ENCODE peak calls at places on chromosomes 12 and 14, in ten cellular contexts. One of them, this sample, is unnamed.

GRCh38 chr14:94008234-94008633 is 11.1 kb downstream of the CCDC197 start:
- DNase-seq in activated T-helper 1 cell treated with Interleukin-2 at 50 U/mL for 16 hours: no peak
- DNase-seq in NCI-H1092: no peak
- DNase-seq in HCT116: no peak
- DNase-seq in GM04504: no peak
- DNase-seq in transverse colon: no peak
- DNase-seq in left colon: no peak
- DNase-seq in activated CD8-positive, alpha-beta T cell treated with anti-CD3 and anti-CD28 coated beads, Interleukin-2, amount 10 ng/mL, durations not matched to agents 7 days and 5 days: peak; percentile 64
- DNase-seq in cardiac fibroblast: no peak
- DNase-seq in upper lobe of left lung: no peak
- DNase-seq in this sample: no peak

GRCh38 chr12:104524026-104524425 is 67.3 kb downstream of the CHST11 start:
- DNase-seq in cardiac fibroblast: peak; percentile 46
- DNase-seq in activated T-helper 1 cell treated with Interleukin-2 at 50 U/mL for 16 hours: no peak
- DNase-seq in transverse colon: no peak
- DNase-seq in upper lobe of left lung: no peak
- DNase-seq in activated CD8-positive, alpha-beta T cell treated with anti-CD3 and anti-CD28 coated beads, Interleukin-2, amount 10 ng/mL, durations not matched to agents 7 days and 5 days: no peak
- DNase-seq in GM04504: no peak
- DNase-seq in NCI-H1092: peak; percentile 86
- DNase-seq in left colon: no peak
- DNase-seq in HCT116: no peak
- DNase-seq in this sample: peak; percentile 75

GRCh38 chr12:80056845-80057244 is 42.5 kb upstream of the OTOGL start:
- DNase-seq in left colon: no peak
- DNase-seq in transverse colon: no peak
- DNase-seq in upper lobe of left lung: no peak
- DNase-seq in HCT116: no peak
- DNase-seq in cardiac fibroblast: peak; percentile 90
- DNase-seq in GM04504: no peak
- DNase-seq in activated CD8-positive, alpha-beta T cell treated with anti-CD3 and anti-CD28 coated beads, Interleukin-2, amount 10 ng/mL, durations not matched to agents 7 days and 5 days: no peak
- DNase-seq in NCI-H1092: no peak
- DNase-seq in activated T-helper 1 cell treated with Interleukin-2 at 50 U/mL for 16 hours: no peak
- DNase-seq in this sample: no peak

GRCh38 chr14:88463318-88463717 is 77.9 kb downstream of the SPATA7 start:
- DNase-seq in left colon: no peak
- DNase-seq in upper lobe of left lung: no peak
- DNase-seq in HCT116: peak; percentile 12
- DNase-seq in activated CD8-positive, alpha-beta T cell treated with anti-CD3 and anti-CD28 coated beads, Interleukin-2, amount 10 ng/mL, durations not matched to agents 7 days and 5 days: peak; percentile 34
- DNase-seq in activated T-helper 1 cell treated with Interleukin-2 at 50 U/mL for 16 hours: no peak
- DNase-seq in cardiac fibroblast: no peak
- DNase-seq in GM04504: no peak
- DNase-seq in transverse colon: no peak
- DNase-seq in NCI-H1092: no peak
- DNase-seq in this sample: no peak

GRCh38 chr12:66829660-66830325 is 150.9 kb upstream of the GRIP1 start:
- DNase-seq in HCT116: no peak
- DNase-seq in cardiac fibroblast: no peak
- DNase-seq in upper lobe of left lung: no peak
- DNase-seq in activated T-helper 1 cell treated with Interleukin-2 at 50 U/mL for 16 hours: no peak
- DNase-seq in NCI-H1092: no peak
- DNase-seq in transverse colon: no peak
- DNase-seq in GM04504: no peak
- DNase-seq in activated CD8-positive, alpha-beta T cell treated with anti-CD3 and anti-CD28 coated beads, Interleukin-2, amount 10 ng/mL, durations not matched to agents 7 days and 5 days: peak; percentile 56
- DNase-seq in left colon: no peak
- DNase-seq in this sample: no peak

GRCh38 chr14:59688224-59689170 is 111.9 kb upstream of the CCDC175 start:
- DNase-seq in activated T-helper 1 cell treated with Interleukin-2 at 50 U/mL for 16 hours: no peak
- DNase-seq in GM04504: peak; percentile 1
- DNase-seq in NCI-H1092: peak; percentile 39
- DNase-seq in HCT116: peak; percentile 24
- DNase-seq in cardiac fibroblast: peak; percentile 66
- DNase-seq in upper lobe of left lung: no peak
- DNase-seq in transverse colon: peak; percentile 58
- DNase-seq in left colon: peak; percentile 50
- DNase-seq in activated CD8-positive, alpha-beta T cell treated with anti-CD3 and anti-CD28 coated beads, Interleukin-2, amount 10 ng/mL, durations not matched to agents 7 days and 5 days: peak; percentile 49
- DNase-seq in this sample: peak; percentile 17

GRCh38 chr12:82966160-82966559 is 279.5 kb downstream of the TMTC2 start:
- DNase-seq in upper lobe of left lung: peak; percentile 25
- DNase-seq in activated T-helper 1 cell treated with Interleukin-2 at 50 U/mL for 16 hours: no peak
- DNase-seq in cardiac fibroblast: peak; percentile 21
- DNase-seq in GM04504: no peak
- DNase-seq in NCI-H1092: no peak
- DNase-seq in HCT116: no peak
- DNase-seq in transverse colon: no peak
- DNase-seq in activated CD8-positive, alpha-beta T cell treated with anti-CD3 and anti-CD28 coated beads, Interleukin-2, amount 10 ng/mL, durations not matched to agents 7 days and 5 days: no peak
- DNase-seq in left colon: no peak
- DNase-seq in this sample: no peak

GRCh38 chr12:26298785-26299621 is 103.6 kb downstream of the SSPN start:
- DNase-seq in left colon: no peak
- DNase-seq in upper lobe of left lung: no peak
- DNase-seq in transverse colon: no peak
- DNase-seq in activated T-helper 1 cell treated with Interleukin-2 at 50 U/mL for 16 hours: no peak
- DNase-seq in NCI-H1092: no peak
- DNase-seq in HCT116: no peak
- DNase-seq in cardiac fibroblast: peak; percentile 72
- DNase-seq in GM04504: no peak
- DNase-seq in activated CD8-positive, alpha-beta T cell treated with anti-CD3 and anti-CD28 coated beads, Interleukin-2, amount 10 ng/mL, durations not matched to agents 7 days and 5 days: peak; percentile 40
- DNase-seq in this sample: no peak

GRCh38 chr12:27984275-27984674 is 11.7 kb upstream of the PTHLH start:
- DNase-seq in activated T-helper 1 cell treated with Interleukin-2 at 50 U/mL for 16 hours: no peak
- DNase-seq in transverse colon: no peak
- DNase-seq in activated CD8-positive, alpha-beta T cell treated with anti-CD3 and anti-CD28 coated beads, Interleukin-2, amount 10 ng/mL, durations not matched to agents 7 days and 5 days: no peak
- DNase-seq in HCT116: no peak
- DNase-seq in upper lobe of left lung: no peak
- DNase-seq in cardiac fibroblast: peak; percentile 66
- DNase-seq in GM04504: no peak
- DNase-seq in NCI-H1092: no peak
- DNase-seq in left colon: no peak
- DNase-seq in this sample: no peak

GRCh38 chr12:91139981-91140659 is 28.8 kb upstream of the LUM start:
- DNase-seq in cardiac fibroblast: peak; percentile 91
- DNase-seq in activated T-helper 1 cell treated with Interleukin-2 at 50 U/mL for 16 hours: no peak
- DNase-seq in HCT116: no peak
- DNase-seq in activated CD8-positive, alpha-beta T cell treated with anti-CD3 and anti-CD28 coated beads, Interleukin-2, amount 10 ng/mL, durations not matched to agents 7 days and 5 days: no peak
- DNase-seq in transverse colon: no peak
- DNase-seq in left colon: no peak
- DNase-seq in GM04504: peak; percentile 81
- DNase-seq in upper lobe of left lung: no peak
- DNase-seq in NCI-H1092: no peak
- DNase-seq in this sample: no peak

GRCh38 chr12:105522166-105522825 is 191.8 kb downstream of the C12orf75 start:
- DNase-seq in activated CD8-positive, alpha-beta T cell treated with anti-CD3 and anti-CD28 coated beads, Interleukin-2, amount 10 ng/mL, durations not matched to agents 7 days and 5 days: no peak
- DNase-seq in activated T-helper 1 cell treated with Interleukin-2 at 50 U/mL for 16 hours: no peak
- DNase-seq in HCT116: no peak
- DNase-seq in cardiac fibroblast: peak; percentile 50
- DNase-seq in GM04504: no peak
- DNase-seq in upper lobe of left lung: no peak
- DNase-seq in NCI-H1092: no peak
- DNase-seq in left colon: no peak
- DNase-seq in transverse colon: no peak
- DNase-seq in this sample: no peak

GRCh38 chr12:130752692-130753230 is 36.7 kb upstream of the RIMBP2 start:
- DNase-seq in NCI-H1092: no peak
- DNase-seq in left colon: no peak
- DNase-seq in HCT116: no peak
- DNase-seq in activated T-helper 1 cell treated with Interleukin-2 at 50 U/mL for 16 hours: no peak
- DNase-seq in GM04504: no peak
- DNase-seq in upper lobe of left lung: no peak
- DNase-seq in activated CD8-positive, alpha-beta T cell treated with anti-CD3 and anti-CD28 coated beads, Interleukin-2, amount 10 ng/mL, durations not matched to agents 7 days and 5 days: no peak
- DNase-seq in transverse colon: no peak
- DNase-seq in cardiac fibroblast: no peak
- DNase-seq in this sample: no peak

GRCh38 chr12:116423053-116423452 is 136.1 kb upstream of the MAP1LC3B2 start:
- DNase-seq in activated CD8-positive, alpha-beta T cell treated with anti-CD3 and anti-CD28 coated beads, Interleukin-2, amount 10 ng/mL, durations not matched to agents 7 days and 5 days: no peak
- DNase-seq in cardiac fibroblast: peak; percentile 92
- DNase-seq in HCT116: no peak
- DNase-seq in transverse colon: no peak
- DNase-seq in left colon: no peak
- DNase-seq in upper lobe of left lung: no peak
- DNase-seq in activated T-helper 1 cell treated with Interleukin-2 at 50 U/mL for 16 hours: no peak
- DNase-seq in NCI-H1092: no peak
- DNase-seq in GM04504: peak; percentile 64
- DNase-seq in this sample: no peak

GRCh38 chr14:51547260-51547659 is 104.5 kb upstream of the FRMD6 start:
- DNase-seq in NCI-H1092: no peak
- DNase-seq in left colon: no peak
- DNase-seq in activated T-helper 1 cell treated with Interleukin-2 at 50 U/mL for 16 hours: no peak
- DNase-seq in HCT116: peak; percentile 68
- DNase-seq in GM04504: peak; percentile 97
- DNase-seq in upper lobe of left lung: no peak
- DNase-seq in activated CD8-positive, alpha-beta T cell treated with anti-CD3 and anti-CD28 coated beads, Interleukin-2, amount 10 ng/mL, durations not matched to agents 7 days and 5 days: no peak
- DNase-seq in cardiac fibroblast: peak; percentile 98
- DNase-seq in transverse colon: peak; percentile 22
- DNase-seq in this sample: no peak

GRCh38 chr14:75753696-75754095 is 92.7 kb downstream of the TTLL5 start:
- DNase-seq in left colon: no peak
- DNase-seq in activated CD8-positive, alpha-beta T cell treated with anti-CD3 and anti-CD28 coated beads, Interleukin-2, amount 10 ng/mL, durations not matched to agents 7 days and 5 days: no peak
- DNase-seq in transverse colon: no peak
- DNase-seq in HCT116: no peak
- DNase-seq in NCI-H1092: no peak
- DNase-seq in upper lobe of left lung: no peak
- DNase-seq in activated T-helper 1 cell treated with Interleukin-2 at 50 U/mL for 16 hours: no peak
- DNase-seq in cardiac fibroblast: peak; percentile 47
- DNase-seq in GM04504: no peak
- DNase-seq in this sample: no peak

GRCh38 chr14:68374682-68375081 is 418.2 kb downstream of the ZFP36L1 start:
- DNase-seq in NCI-H1092: no peak
- DNase-seq in transverse colon: no peak
- DNase-seq in upper lobe of left lung: no peak
- DNase-seq in activated T-helper 1 cell treated with Interleukin-2 at 50 U/mL for 16 hours: no peak
- DNase-seq in activated CD8-positive, alpha-beta T cell treated with anti-CD3 and anti-CD28 coated beads, Interleukin-2, amount 10 ng/mL, durations not matched to agents 7 days and 5 days: no peak
- DNase-seq in cardiac fibroblast: no peak
- DNase-seq in GM04504: no peak
- DNase-seq in HCT116: no peak
- DNase-seq in left colon: no peak
- DNase-seq in this sample: no peak

GRCh38 chr14:103366741-103367140 is 18.5 kb upstream of the MARK3 start:
- DNase-seq in HCT116: no peak
- DNase-seq in upper lobe of left lung: no peak
- DNase-seq in cardiac fibroblast: no peak
- DNase-seq in left colon: no peak
- DNase-seq in NCI-H1092: no peak
- DNase-seq in GM04504: no peak
- DNase-seq in activated CD8-positive, alpha-beta T cell treated with anti-CD3 and anti-CD28 coated beads, Interleukin-2, amount 10 ng/mL, durations not matched to agents 7 days and 5 days: no peak
- DNase-seq in activated T-helper 1 cell treated with Interleukin-2 at 50 U/mL for 16 hours: no peak
- DNase-seq in transverse colon: no peak
- DNase-seq in this sample: no peak

GRCh38 chr14:59819446-59820088 is 51.0 kb downstream of the RTN1 start:
- DNase-seq in activated T-helper 1 cell treated with Interleukin-2 at 50 U/mL for 16 hours: no peak
- DNase-seq in left colon: no peak
- DNase-seq in activated CD8-positive, alpha-beta T cell treated with anti-CD3 and anti-CD28 coated beads, Interleukin-2, amount 10 ng/mL, durations not matched to agents 7 days and 5 days: no peak
- DNase-seq in upper lobe of left lung: no peak
- DNase-seq in transverse colon: no peak
- DNase-seq in GM04504: no peak
- DNase-seq in HCT116: no peak
- DNase-seq in NCI-H1092: no peak
- DNase-seq in cardiac fibroblast: no peak
- DNase-seq in this sample: no peak

GRCh38 chr12:75661927-75662326 is 150.5 kb upstream of the KRR1 start:
- DNase-seq in transverse colon: no peak
- DNase-seq in left colon: no peak
- DNase-seq in upper lobe of left lung: no peak
- DNase-seq in NCI-H1092: no peak
- DNase-seq in HCT116: no peak
- DNase-seq in activated CD8-positive, alpha-beta T cell treated with anti-CD3 and anti-CD28 coated beads, Interleukin-2, amount 10 ng/mL, durations not matched to agents 7 days and 5 days: no peak
- DNase-seq in GM04504: no peak
- DNase-seq in activated T-helper 1 cell treated with Interleukin-2 at 50 U/mL for 16 hours: no peak
- DNase-seq in cardiac fibroblast: peak; percentile 64
- DNase-seq in this sample: no peak

GRCh38 chr12:66269757-66270383 is 32.4 kb upstream of the HELB start:
- DNase-seq in activated T-helper 1 cell treated with Interleukin-2 at 50 U/mL for 16 hours: no peak
- DNase-seq in HCT116: peak; percentile 45
- DNase-seq in cardiac fibroblast: peak; percentile 72
- DNase-seq in activated CD8-positive, alpha-beta T cell treated with anti-CD3 and anti-CD28 coated beads, Interleukin-2, amount 10 ng/mL, durations not matched to agents 7 days and 5 days: peak; percentile 33
- DNase-seq in left colon: no peak
- DNase-seq in NCI-H1092: no peak
- DNase-seq in GM04504: peak; percentile 20
- DNase-seq in upper lobe of left lung: no peak
- DNase-seq in transverse colon: no peak
- DNase-seq in this sample: peak; percentile 26

GRCh38 chr14:85416771-85417170 is 113.2 kb upstream of the FLRT2 start:
- DNase-seq in NCI-H1092: no peak
- DNase-seq in activated T-helper 1 cell treated with Interleukin-2 at 50 U/mL for 16 hours: no peak
- DNase-seq in upper lobe of left lung: no peak
- DNase-seq in GM04504: peak; percentile 43
- DNase-seq in cardiac fibroblast: peak; percentile 69
- DNase-seq in activated CD8-positive, alpha-beta T cell treated with anti-CD3 and anti-CD28 coated beads, Interleukin-2, amount 10 ng/mL, durations not matched to agents 7 days and 5 days: no peak
- DNase-seq in left colon: no peak
- DNase-seq in transverse colon: no peak
- DNase-seq in HCT116: no peak
- DNase-seq in this sample: no peak

GRCh38 chr12:80936642-80937390 is 918 bp downstream of the LIN7A start:
- DNase-seq in GM04504: peak; percentile 24
- DNase-seq in left colon: peak; percentile 41
- DNase-seq in HCT116: peak; percentile 7
- DNase-seq in NCI-H1092: no peak
- DNase-seq in transverse colon: peak; percentile 51
- DNase-seq in activated T-helper 1 cell treated with Interleukin-2 at 50 U/mL for 16 hours: no peak
- DNase-seq in upper lobe of left lung: peak; percentile 55
- DNase-seq in activated CD8-positive, alpha-beta T cell treated with anti-CD3 and anti-CD28 coated beads, Interleukin-2, amount 10 ng/mL, durations not matched to agents 7 days and 5 days: no peak
- DNase-seq in cardiac fibroblast: peak; percentile 52
- DNase-seq in this sample: peak; percentile 79

GRCh38 chr14:76820700-76821099 is 5.5 kb upstream of the LRRC74A start:
- DNase-seq in HCT116: no peak
- DNase-seq in left colon: no peak
- DNase-seq in cardiac fibroblast: no peak
- DNase-seq in transverse colon: no peak
- DNase-seq in GM04504: no peak
- DNase-seq in NCI-H1092: no peak
- DNase-seq in activated CD8-positive, alpha-beta T cell treated with anti-CD3 and anti-CD28 coated beads, Interleukin-2, amount 10 ng/mL, durations not matched to agents 7 days and 5 days: no peak
- DNase-seq in activated T-helper 1 cell treated with Interleukin-2 at 50 U/mL for 16 hours: no peak
- DNase-seq in upper lobe of left lung: no peak
- DNase-seq in this sample: no peak

GRCh38 chr14:93033983-93034670 is 81.6 kb downstream of the ITPK1 start:
- DNase-seq in cardiac fibroblast: peak; percentile 25
- DNase-seq in activated T-helper 1 cell treated with Interleukin-2 at 50 U/mL for 16 hours: peak; percentile 9
- DNase-seq in transverse colon: no peak
- DNase-seq in GM04504: no peak
- DNase-seq in NCI-H1092: no peak
- DNase-seq in activated CD8-positive, alpha-beta T cell treated with anti-CD3 and anti-CD28 coated beads, Interleukin-2, amount 10 ng/mL, durations not matched to agents 7 days and 5 days: peak; percentile 77
- DNase-seq in left colon: peak; percentile 58
- DNase-seq in upper lobe of left lung: no peak
- DNase-seq in HCT116: no peak
- DNase-seq in this sample: no peak

GRCh38 chr12:24297516-24297915 is 348.0 kb upstream of the SOX5 start:
- DNase-seq in transverse colon: no peak
- DNase-seq in activated T-helper 1 cell treated with Interleukin-2 at 50 U/mL for 16 hours: no peak
- DNase-seq in GM04504: no peak
- DNase-seq in HCT116: no peak
- DNase-seq in upper lobe of left lung: no peak
- DNase-seq in NCI-H1092: no peak
- DNase-seq in cardiac fibroblast: no peak
- DNase-seq in left colon: no peak
- DNase-seq in activated CD8-positive, alpha-beta T cell treated with anti-CD3 and anti-CD28 coated beads, Interleukin-2, amount 10 ng/mL, durations not matched to agents 7 days and 5 days: no peak
- DNase-seq in this sample: no peak

GRCh38 chr14:68549057-68549421 is 243.8 kb downstream of the ZFP36L1 start:
- DNase-seq in activated CD8-positive, alpha-beta T cell treated with anti-CD3 and anti-CD28 coated beads, Interleukin-2, amount 10 ng/mL, durations not matched to agents 7 days and 5 days: no peak
- DNase-seq in cardiac fibroblast: peak; percentile 82
- DNase-seq in left colon: no peak
- DNase-seq in NCI-H1092: no peak
- DNase-seq in activated T-helper 1 cell treated with Interleukin-2 at 50 U/mL for 16 hours: no peak
- DNase-seq in GM04504: peak; percentile 89
- DNase-seq in HCT116: peak; percentile 74
- DNase-seq in transverse colon: no peak
- DNase-seq in upper lobe of left lung: no peak
- DNase-seq in this sample: no peak

GRCh38 chr12:51269174-51270066 is 795 bp downstream of the SMAGP start:
- DNase-seq in transverse colon: peak; percentile 84
- DNase-seq in HCT116: no peak
- DNase-seq in cardiac fibroblast: peak; percentile 54
- DNase-seq in upper lobe of left lung: peak; percentile 84
- DNase-seq in activated T-helper 1 cell treated with Interleukin-2 at 50 U/mL for 16 hours: peak; percentile 43
- DNase-seq in activated CD8-positive, alpha-beta T cell treated with anti-CD3 and anti-CD28 coated beads, Interleukin-2, amount 10 ng/mL, durations not matched to agents 7 days and 5 days: peak; percentile 58
- DNase-seq in NCI-H1092: peak; percentile 26
- DNase-seq in left colon: peak; percentile 83
- DNase-seq in GM04504: no peak
- DNase-seq in this sample: peak; percentile 24

GRCh38 chr14:58817846-58818245 is 180.1 kb downstream of the DACT1 start:
- DNase-seq in GM04504: no peak
- DNase-seq in transverse colon: no peak
- DNase-seq in cardiac fibroblast: peak; percentile 35
- DNase-seq in HCT116: no peak
- DNase-seq in activated T-helper 1 cell treated with Interleukin-2 at 50 U/mL for 16 hours: no peak
- DNase-seq in activated CD8-positive, alpha-beta T cell treated with anti-CD3 and anti-CD28 coated beads, Interleukin-2, amount 10 ng/mL, durations not matched to agents 7 days and 5 days: no peak
- DNase-seq in upper lobe of left lung: no peak
- DNase-seq in left colon: no peak
- DNase-seq in NCI-H1092: no peak
- DNase-seq in this sample: no peak